ENCODE peak calls at places on chromosomes 5 and 9, in four cellular contexts. W is heart left ventricle, D is A673, G is body of pancreas. I is an unnamed sample.

GRCh38 chr9:5510991-5511390 is 660 bp downstream of the PDCD1LG2 start:
- DNase-seq in W (no peak), D (peak; percentile 44), G (no peak), I (peak; percentile 29)

GRCh38 chr9:32550046-32550608 is 2.0 kb upstream of the SMIM27 start:
- DNase-seq in W (no peak), D (peak; percentile 31), G (no peak), I (no peak)

GRCh38 chr9:125593581-125593980 is 113.4 kb downstream of the MAPKAP1 start:
- DNase-seq in W (no peak), D (peak; percentile 43), G (no peak), I (no peak)

GRCh38 chr5:37722236-37723146 is 117.3 kb downstream of the GDNF start:
- DNase-seq in W (no peak), D (peak; percentile 85), G (no peak), I (no peak)

GRCh38 chr9:130908878-130909356 is 12.3 kb upstream of the QRFP start:
- DNase-seq in W (no peak), D (no peak), G (no peak), I (no peak)

GRCh38 chr5:179504600-179505396 is 45.6 kb upstream of the RUFY1 start:
- DNase-seq in W (no peak), D (no peak), G (no peak), I (no peak)

GRCh38 chr5:103612545-103612944 is 50.0 kb upstream of the NUDT12 start:
- DNase-seq in W (no peak), D (no peak), G (no peak), I (no peak)

GRCh38 chr5:69493235-69493925 is 790 bp downstream of the OCLN start:
- DNase-seq in W (peak; percentile 7), D (peak; percentile 59), G (peak; percentile 67), I (peak; percentile 14)

GRCh38 chr9:72526901-72527800 is 5.7 kb downstream of the TMC1 start:
- DNase-seq in W (peak; percentile 56), D (no peak), G (peak; percentile 53), I (no peak)

GRCh38 chr5:157180374-157181264 is at the start of gene ITK:
- DNase-seq in W (no peak), D (no peak), G (no peak), I (no peak)

GRCh38 chr5:20248102-20248501 is 260.1 kb upstream of the CDH18 start:
- DNase-seq in W (no peak), D (no peak), G (no peak), I (no peak)

GRCh38 chr5:42703238-42703637 is 53.4 kb upstream of the CCDC152 start:
- DNase-seq in W (no peak), D (no peak), G (no peak), I (no peak)

GRCh38 chr9:123642291-123643278 is 286.6 kb downstream of the CRB2 start:
- DNase-seq in W (peak; percentile 48), D (peak; percentile 63), G (peak; percentile 53), I (peak; percentile 79)

GRCh38 chr5:23419115-23419514 is 88.3 kb upstream of the PRDM9 start:
- DNase-seq in W (no peak), D (no peak), G (no peak), I (no peak)

GRCh38 chr5:54825005-54825404 is 160.4 kb downstream of the ESM1 start:
- DNase-seq in W (no peak), D (no peak), G (no peak), I (no peak)

GRCh38 chr5:38651806-38652205 is 95.4 kb upstream of the LIFR start:
- DNase-seq in W (no peak), D (no peak), G (no peak), I (no peak)

GRCh38 chr5:73678322-73678740 is 52.3 kb downstream of the ARHGEF28 start:
- DNase-seq in W (no peak), D (no peak), G (peak; percentile 86), I (no peak)

GRCh38 chr9:123450096-123450495 is 94.1 kb downstream of the CRB2 start:
- DNase-seq in W (no peak), D (no peak), G (no peak), I (peak; percentile 40)

GRCh38 chr5:179270581-179271300 is 74.5 kb downstream of the ADAMTS2 start:
- DNase-seq in W (no peak), D (no peak), G (peak; percentile 13), I (peak; percentile 7)

GRCh38 chr5:142143878-142144277 is 35.3 kb downstream of the NDFIP1 start:
- DNase-seq in W (no peak), D (peak; percentile 63), G (no peak), I (no peak)

GRCh38 chr5:142150431-142150830 is 41.9 kb downstream of the NDFIP1 start:
- DNase-seq in W (no peak), D (no peak), G (no peak), I (peak; percentile 11)

GRCh38 chr5:142141463-142141862 is 32.9 kb downstream of the NDFIP1 start:
- DNase-seq in W (no peak), D (peak; percentile 28), G (no peak), I (no peak)

GRCh38 chr5:142149363-142149762 is 40.8 kb downstream of the NDFIP1 start:
- DNase-seq in W (no peak), D (no peak), G (no peak), I (no peak)

GRCh38 chr5:142145106-142145900 is 36.7 kb downstream of the NDFIP1 start:
- DNase-seq in W (peak; percentile 70), D (peak; percentile 83), G (peak; percentile 81), I (peak; percentile 77)
- TF ChIP-seq CTCF in W (peak; percentile 75), D (peak; percentile 85), G (peak; percentile 63), I (peak; percentile 93)

DNA sequence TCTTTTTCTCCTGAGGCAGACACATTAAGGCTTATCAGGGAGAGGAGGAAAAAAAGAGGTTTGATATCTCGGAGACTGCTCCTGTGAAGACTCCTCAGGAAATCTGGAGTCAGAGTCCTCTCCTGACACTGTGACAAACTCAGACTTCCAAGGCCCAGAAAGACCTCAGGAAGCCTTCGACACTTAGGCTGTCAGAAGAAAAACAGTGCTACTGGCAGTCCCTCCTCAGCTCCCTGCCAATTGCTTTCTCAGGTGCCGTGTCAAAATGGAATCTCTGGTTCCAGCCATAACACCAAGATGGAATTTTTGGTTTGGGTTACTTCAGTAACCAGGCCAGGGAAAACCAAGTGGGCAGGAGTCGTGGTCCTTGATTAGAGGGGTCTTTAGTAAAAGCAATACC is 4.1 kb downstream of the STK10 start:
- DNase-seq in W (no peak), D (no peak), G (no peak), I (no peak)
- H3K4me1 ChIP-seq in W (peaks cover 47% of the 10 kb centered on the region), D (no peaks in the 10 kb centered on the region), G (peaks cover 15% of the 10 kb centered on the region), I (no peaks in the 10 kb centered on the region)

DNA sequence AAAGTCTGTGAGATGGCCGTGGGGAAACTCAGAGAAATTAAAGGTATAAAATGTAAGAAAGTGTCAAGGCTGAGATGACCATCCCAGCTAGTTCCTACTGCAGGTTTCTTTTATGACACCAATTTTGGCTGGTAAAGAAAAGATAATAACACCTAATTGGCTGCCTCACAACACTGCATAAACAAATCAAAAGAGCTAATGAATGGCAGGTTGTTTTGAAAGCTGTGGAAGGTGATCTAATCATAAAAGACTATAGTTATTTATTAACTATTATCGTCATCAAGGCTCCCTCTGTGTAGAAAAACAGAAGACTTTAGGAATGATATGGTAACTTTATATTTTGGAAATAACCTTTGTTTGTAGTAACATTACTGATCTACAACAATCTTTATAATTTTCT is 3.5 kb upstream of the SPINK5 start:
- DNase-seq in W (no peak), D (no peak), G (no peak), I (no peak)
- TF ChIP-seq CTCF in W (no peak), D (no peak), G (no peak), I (no peak)

GRCh38 chr9:93956183-93956784 is 1.1 kb upstream of the BARX1 start:
- DNase-seq in W (no peak), D (no peak), G (no peak), I (no peak)

GRCh38 chr9:93952784-93953491 is 2.2 kb downstream of the BARX1 start:
- DNase-seq in W (no peak), D (no peak), G (peak; percentile 37), I (no peak)

GRCh38 chr9:93955356-93956182 is 414 bp upstream of the BARX1 start:
- DNase-seq in W (no peak), D (peak; percentile 74), G (no peak), I (no peak)

GRCh38 chr9:93953492-93954435 is 1.4 kb downstream of the BARX1 start:
- DNase-seq in W (no peak), D (no peak), G (no peak), I (no peak)

DNA sequence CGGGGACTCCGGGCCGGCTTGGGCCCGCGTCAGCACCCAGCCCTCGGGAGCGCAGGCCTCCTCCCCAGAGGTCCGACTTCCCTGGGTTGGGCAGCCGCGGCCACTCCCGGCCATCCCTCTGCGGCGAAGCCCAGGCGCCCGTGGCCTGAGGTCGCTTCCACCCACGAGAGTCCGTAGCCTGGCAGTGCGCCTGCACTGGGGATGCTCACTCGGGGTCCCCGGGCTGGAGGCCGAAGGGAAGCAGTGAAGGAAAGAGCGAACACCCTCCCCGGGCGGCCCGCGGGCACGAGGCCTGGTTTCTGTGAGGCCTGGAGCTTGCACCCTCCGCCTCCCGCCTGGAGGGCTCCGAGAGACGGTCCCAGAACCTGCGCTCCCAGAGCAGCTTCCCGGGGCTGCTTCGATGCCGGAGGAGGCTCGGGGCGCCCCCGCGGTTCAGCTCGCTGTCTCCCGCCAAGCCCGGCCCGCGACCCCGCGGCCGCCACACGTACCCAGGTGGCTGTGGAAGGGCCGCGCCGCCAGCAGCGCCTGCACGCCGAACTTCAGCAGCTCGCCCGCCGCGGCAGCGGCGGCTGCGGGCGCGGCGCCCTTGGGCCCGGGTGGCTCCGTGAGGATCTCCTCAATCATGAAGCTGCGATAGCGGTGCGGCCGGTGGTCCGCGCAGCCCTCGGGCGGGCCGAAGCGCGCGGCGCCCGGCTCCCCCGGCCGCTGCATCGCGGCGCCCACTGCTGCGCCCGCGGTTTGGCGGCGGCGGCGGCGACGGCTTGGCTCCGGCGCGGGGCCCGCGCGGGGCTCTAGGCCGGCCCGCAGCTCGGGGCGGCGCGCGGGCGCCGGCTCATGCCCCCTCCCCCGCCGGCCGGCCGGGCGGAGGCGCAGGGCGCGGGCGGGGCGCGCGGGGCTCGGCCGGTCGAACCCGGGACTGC is at the start of gene BARX1:
- DNase-seq in W (no peak), D (peak; percentile 40), G (no peak), I (no peak)
- H3K4me1 ChIP-seq in W (peaks cover 59% of the 10 kb centered on the region), D (peaks cover 10% of the 10 kb centered on the region), G (peaks cover 58% of the 10 kb centered on the region), I (no peaks in the 10 kb centered on the region)

GRCh38 chr5:154540600-154540999 is 62.6 kb upstream of the HAND1 start:
- DNase-seq in W (no peak), D (no peak), G (no peak), I (no peak)

GRCh38 chr5:154542000-154542399 is 64.0 kb upstream of the HAND1 start:
- DNase-seq in W (no peak), D (no peak), G (no peak), I (no peak)

GRCh38 chr5:154542581-154542980 is 64.6 kb upstream of the HAND1 start:
- DNase-seq in W (no peak), D (no peak), G (no peak), I (no peak)

GRCh38 chr5:154543380-154543779 is 65.4 kb upstream of the HAND1 start:
- DNase-seq in W (no peak), D (no peak), G (no peak), I (no peak)

DNA sequence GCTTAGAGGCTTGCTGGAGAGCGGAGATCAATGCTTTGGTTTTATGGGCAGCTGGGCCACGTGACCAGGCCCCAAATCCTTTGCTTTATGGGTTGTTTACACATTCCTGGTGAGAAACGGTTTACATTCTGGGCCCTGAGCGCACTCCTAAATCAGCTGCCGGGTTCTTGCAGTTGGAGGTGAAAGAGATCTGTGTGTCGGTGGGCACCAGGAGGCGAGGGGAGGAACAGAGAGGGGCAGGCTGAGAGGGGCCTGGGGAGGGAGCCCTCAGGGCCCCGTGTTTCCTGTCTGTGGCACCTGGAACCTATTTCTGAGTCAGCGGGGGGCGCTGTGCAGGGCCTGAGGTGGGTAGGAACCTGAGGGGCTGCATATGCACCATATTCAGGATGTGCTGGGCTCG is 63.5 kb upstream of the HAND1 start:
- DNase-seq in W (no peak), D (no peak), G (no peak), I (no peak)
- TF ChIP-seq CTCF in W (no peak), D (no peak), G (no peak), I (peak; percentile 13)

GRCh38 chr5:176994460-176995121 is 12.0 kb downstream of the UIMC1 start:
- DNase-seq in W (peak; percentile 26), D (peak; percentile 17), G (peak; percentile 73), I (peak; percentile 35)
- H3K4me1 ChIP-seq in W (peaks cover 12% of the 10 kb centered on the region), D (no peaks in the 10 kb centered on the region), G (peaks cover 40% of the 10 kb centered on the region), I (peaks cover 5% of the 10 kb centered on the region)

I was measured in BE2C.